ENCODE peak calls at places on chromosomes 13 and 19, in seven cellular contexts. F, P, H, E, L, D and M are unnamed samples.

GRCh38 chr13:30745917-30746686 is 10.8 kb downstream of the ALOX5AP start:
- DNase-seq in F (no peak), P (no peak), H (no peak), E (peak), L (no peak), D (no peak), M (no peak)

GRCh38 chr19:42657551-42657950 is 62.8 kb upstream of the CEACAM8 start:
- DNase-seq in F (no peak), P (no peak), H (no peak), E (no peak), L (no peak), D (no peak), M (no peak)

GRCh38 chr13:39789451-39789850 is 134.0 kb downstream of the COG6 start:
- DNase-seq in F (no peak), P (no peak), H (no peak), E (no peak), L (no peak), D (no peak), M (no peak)

GRCh38 chr13:43684947-43685725 is 101.6 kb downstream of the ENOX1 start:
- DNase-seq in F (no peak), P (no peak), H (no peak), E (no peak), L (no peak), D (no peak), M (no peak)

GRCh38 chr13:50255639-50256038 is 240.4 kb downstream of the KCNRG start:
- DNase-seq in F (no peak), P (no peak), H (no peak), E (no peak), L (no peak), D (no peak), M (no peak)

GRCh38 chr19:30371960-30372824 is at the start of gene ZNF536:
- DNase-seq in F (no peak), P (no peak), H (no peak), E (no peak), L (peak), D (no peak), M (no peak)

GRCh38 chr19:3459322-3459881 is 20.9 kb downstream of the SMIM24 start:
- DNase-seq in F (peak), P (peak), H (peak), E (peak), L (no peak), D (peak), M (peak)

GRCh38 chr13:51803422-51804294 is at the start of gene DHRS12:
- DNase-seq in F (peak), P (peak), H (peak), E (peak), L (peak), D (no peak), M (peak)

GRCh38 chr19:30664358-30665058 is 292.3 kb downstream of the ZNF536 start:
- DNase-seq in F (peak), P (no peak), H (peak), E (no peak), L (peak), D (no peak), M (no peak)

GRCh38 chr13:93388701-93389100 is 162.1 kb downstream of the GPC6 start:
- DNase-seq in F (no peak), P (no peak), H (no peak), E (no peak), L (no peak), D (peak), M (no peak)

GRCh38 chr13:78689011-78689410 is 30.1 kb upstream of the OBI1 start:
- DNase-seq in F (no peak), P (no peak), H (no peak), E (no peak), L (peak), D (no peak), M (no peak)

GRCh38 chr19:5667751-5668271 is 12.5 kb downstream of the MICOS13 start:
- DNase-seq in F (no peak), P (no peak), H (no peak), E (no peak), L (peak), D (no peak), M (no peak)

GRCh38 chr13:103839460-103839859 is 773.2 kb upstream of the SLC10A2 start:
- DNase-seq in F (no peak), P (no peak), H (no peak), E (no peak), L (no peak), D (no peak), M (no peak)

GRCh38 chr19:17302391-17303166 is 646 bp downstream of the ABHD8 start:
- DNase-seq in F (no peak), P (peak), H (no peak), E (no peak), L (peak), D (no peak), M (no peak)

GRCh38 chr19:44609219-44609618 is 4.1 kb upstream of the IGSF23 start:
- DNase-seq in F (no peak), P (no peak), H (no peak), E (no peak), L (no peak), D (no peak), M (no peak)

GRCh38 chr13:31951215-31951678 is 80.3 kb upstream of the FRY start:
- DNase-seq in F (no peak), P (no peak), H (peak), E (no peak), L (no peak), D (no peak), M (no peak)

GRCh38 chr13:99260216-99260615 is 2.0 kb upstream of the GPR18 start:
- DNase-seq in F (no peak), P (no peak), H (no peak), E (no peak), L (no peak), D (no peak), M (no peak)

GRCh38 chr13:23159205-23159586 is 21.6 kb upstream of the SGCG start:
- DNase-seq in F (no peak), P (no peak), H (peak), E (no peak), L (peak), D (no peak), M (no peak)

GRCh38 chr13:41008349-41008980 is 10.7 kb downstream of the ELF1 start:
- DNase-seq in F (no peak), P (no peak), H (no peak), E (peak), L (no peak), D (peak), M (no peak)

GRCh38 chr13:51674276-51674675 is 90.0 kb downstream of the WDFY2 start:
- DNase-seq in F (peak), P (no peak), H (no peak), E (peak), L (peak), D (no peak), M (no peak)

GRCh38 chr19:16319466-16319865 is 5.2 kb upstream of the KLF2 start:
- DNase-seq in F (no peak), P (no peak), H (no peak), E (no peak), L (no peak), D (no peak), M (no peak)

GRCh38 chr13:95035311-95036109 is 265.7 kb downstream of the ABCC4 start:
- DNase-seq in F (peak), P (no peak), H (no peak), E (no peak), L (no peak), D (no peak), M (no peak)

DNA sequence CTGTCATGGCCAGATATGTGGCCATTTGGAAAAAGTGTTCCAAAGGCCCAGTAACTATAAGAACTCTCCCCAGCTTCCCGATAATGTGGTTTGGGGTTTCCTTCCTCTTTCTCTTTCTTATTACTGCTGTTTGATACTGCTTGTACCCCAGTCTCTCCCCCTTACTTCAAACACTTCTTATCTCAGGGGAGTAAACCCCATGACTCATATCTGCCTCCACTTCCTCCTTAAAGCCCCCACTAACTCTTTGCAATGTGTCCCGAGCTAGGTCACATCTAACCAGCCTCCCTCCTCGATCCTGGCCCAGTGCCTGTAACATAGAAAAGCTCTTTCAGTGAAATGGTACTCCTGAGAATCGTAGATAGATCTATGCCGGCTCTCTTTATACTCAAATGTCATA is 82.4 kb upstream of the STARD13 start:
- DNase-seq in F (no peak), P (no peak), H (no peak), E (no peak), L (no peak), D (no peak), M (no peak)
- H3K27ac ChIP-seq in F (no peak), P (peak), H (no peak), E (no peak), L (no peak), D (no peak), M (no peak)

GRCh38 chr13:34733720-34734119 is 208.3 kb upstream of the NBEA start:
- DNase-seq in F (no peak), P (no peak), H (no peak), E (no peak), L (peak), D (no peak), M (no peak)

GRCh38 chr13:34731486-34731885 is 210.6 kb upstream of the NBEA start:
- DNase-seq in F (no peak), P (no peak), H (no peak), E (no peak), L (no peak), D (no peak), M (no peak)

GRCh38 chr13:34730966-34731365 is 211.1 kb upstream of the NBEA start:
- DNase-seq in F (no peak), P (no peak), H (no peak), E (no peak), L (no peak), D (no peak), M (no peak)

GRCh38 chr13:34738251-34739170 is 203.6 kb upstream of the NBEA start:
- DNase-seq in F (no peak), P (no peak), H (no peak), E (no peak), L (no peak), D (no peak), M (no peak)

DNA sequence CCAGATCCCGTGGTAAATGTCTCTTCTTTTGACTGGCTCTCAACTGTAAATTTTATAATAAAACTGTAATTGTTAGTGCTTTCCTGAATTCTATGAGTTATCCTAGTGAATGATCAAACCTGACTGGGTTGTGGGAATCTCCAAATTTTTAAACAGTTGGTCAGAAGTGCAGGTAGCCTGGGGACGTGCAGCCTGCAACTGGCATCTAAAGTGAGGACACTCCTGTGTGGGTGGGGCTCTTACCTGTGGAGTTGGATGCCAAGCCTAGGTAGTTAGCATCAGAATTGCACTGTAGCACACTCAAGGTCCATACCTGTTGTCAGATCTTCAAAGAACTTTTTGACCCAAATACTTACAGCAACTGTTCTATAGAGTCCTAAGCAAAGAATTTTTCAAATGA is 207.1 kb upstream of the NBEA start:
- DNase-seq in F (no peak), P (no peak), H (no peak), E (no peak), L (no peak), D (no peak), M (no peak)
- TF ChIP-seq CTCF in F (no peak), P (no peak), H (no peak), E (no peak), L (no peak), D (no peak), M (no peak)

DNA sequence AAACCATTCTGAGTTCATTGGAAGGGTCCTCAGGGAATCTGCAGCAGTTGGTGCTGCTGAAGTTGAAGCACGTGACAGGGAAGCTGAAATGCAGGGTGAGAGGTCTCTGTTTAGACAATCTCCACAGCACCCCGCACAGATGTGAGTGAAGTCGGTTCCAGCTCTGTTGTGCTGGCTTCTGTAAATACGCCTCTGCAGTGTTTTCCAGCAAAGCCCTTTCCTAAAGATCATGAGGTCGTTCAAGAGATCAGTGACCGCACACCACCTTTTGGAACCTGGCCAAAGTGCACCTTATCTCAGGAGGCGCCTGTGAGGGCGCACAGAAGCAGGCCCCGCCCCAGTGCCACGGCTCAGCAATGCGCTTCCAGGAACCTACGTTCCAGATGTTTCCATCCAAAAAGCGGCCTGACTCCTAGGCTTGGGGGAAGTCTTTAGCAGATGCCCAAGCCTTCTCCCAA is 10.8 kb downstream of the CUL4A start:
- DNase-seq in F (no peak), P (no peak), H (peak), E (no peak), L (no peak), D (no peak), M (no peak)
- H3K27ac ChIP-seq in F (no peak), P (no peak), H (peak), E (peak), L (no peak), D (peak), M (no peak)

GRCh38 chr19:56562766-56563165 is 4.5 kb upstream of the ZNF470 start:
- DNase-seq in F (no peak), P (no peak), H (no peak), E (no peak), L (no peak), D (no peak), M (no peak)

GRCh38 chr19:56567274-56568120 is at the start of gene ZNF470:
- DNase-seq in F (peak), P (peak), H (peak), E (peak), L (peak), D (peak), M (peak)

GRCh38 chr19:56566904-56567273 is 379 bp upstream of the ZNF470 start:
- DNase-seq in F (peak), P (peak), H (peak), E (peak), L (no peak), D (no peak), M (peak)
- TF ChIP-seq CTCF in F (no peak), P (no peak), H (no peak), E (no peak), L (no peak), D (no peak), M (no peak)

DNA sequence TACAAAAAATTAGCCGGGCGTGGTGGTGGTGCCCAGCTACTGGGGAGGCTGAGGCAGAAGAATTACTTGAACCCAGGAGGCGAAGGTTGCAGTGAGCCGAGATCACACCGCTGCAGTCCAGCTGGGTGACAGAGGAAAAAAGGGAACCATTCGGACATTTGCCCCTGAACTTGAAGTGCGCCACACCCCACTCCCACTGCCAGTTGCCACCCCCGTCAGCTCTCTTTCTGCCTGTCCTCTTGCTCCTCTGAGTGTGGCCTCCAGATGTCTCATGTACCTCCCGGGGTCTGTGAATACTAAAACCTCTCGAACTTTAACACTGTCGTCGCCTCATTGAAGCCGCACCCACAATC is 4.0 kb downstream of the FPR3 start:
- DNase-seq in F (no peak), P (no peak), H (peak), E (no peak), L (no peak), D (no peak), M (peak)
- H3K27ac ChIP-seq in F (no peak), P (peak), H (peak), E (peak), L (no peak), D (no peak), M (peak)